ENCODE peak calls at places on chromosomes 13 and 19, in ten cellular contexts. G is T-helper 17 cell; A is stimulated activated CD4-positive, alpha-beta T cell treated with anti-CD3 and anti-CD28 coated beads, Interleukin-1b, Interleukin-23, amount 100 ng/mL, for 24 hours; Z is transverse colon; J is stimulated activated CD8-positive, alpha-beta memory T cell treated with anti-CD3 and anti-CD28 coated beads, Interleukin-4, amount 100 ng/mL, for 1 hour; Q is NAMALWA; P is endothelial cell of umbilical vein; S is A549; F is neuronal stem cell; H is stimulated activated naive B cell treated with anti-CD40 and anti-IgM and Interleukin-4, amounts not matched to agents 10 μg/mL and 1 μg/mL and 100 μg/mL, for 72 hours. T is an unnamed sample.

GRCh38 chr19:9498183-9498902 is at the start of gene ZNF560:
- DNase-seq in G (no peak), A (no peak), Z (no peak), J (no peak), Q (no peak), P (no peak), S (no peak), F (no peak), H (peak), T (no peak)

GRCh38 chr19:16936901-16937300 is 48.1 kb downstream of the F2RL3 start:
- DNase-seq in G (no peak), A (no peak), Z (no peak), J (no peak), Q (no peak), P (no peak), S (no peak), F (no peak), H (no peak), T (no peak)

GRCh38 chr19:55385749-55386514 is at the start of gene RPL28:
- DNase-seq in G (peak), A (peak), Z (peak), J (peak), Q (peak), P (peak), S (peak), F (peak), H (peak), T (peak)

GRCh38 chr19:8552810-8553209 is 24.4 kb downstream of the MYO1F start:
- DNase-seq in G (no peak), A (no peak), Z (no peak), J (no peak), Q (peak), P (no peak), S (peak), F (no peak), H (no peak), T (no peak)

GRCh38 chr19:50478901-50479715 is 2.5 kb upstream of the GARIN5A start:
- DNase-seq in G (no peak), A (no peak), Z (no peak), J (no peak), Q (peak), P (no peak), S (peak), F (no peak), H (no peak), T (no peak)

GRCh38 chr19:35528218-35529038 is at the start of gene SBSN:
- DNase-seq in G (no peak), A (no peak), Z (no peak), J (no peak), Q (no peak), P (no peak), S (no peak), F (no peak), H (no peak), T (no peak)

GRCh38 chr19:7806876-7807275 is 23.1 kb upstream of the EVI5L start:
- DNase-seq in G (no peak), A (no peak), Z (no peak), J (no peak), Q (no peak), P (no peak), S (no peak), F (no peak), H (no peak), T (no peak)

GRCh38 chr19:16078759-16079707 is 2.7 kb downstream of the TPM4 start:
- DNase-seq in G (peak), A (no peak), Z (peak), J (peak), Q (peak), P (peak), S (no peak), F (no peak), H (peak), T (no peak)

GRCh38 chr13:113405481-113406300 is 41.8 kb upstream of the GRTP1 start:
- DNase-seq in G (no peak), A (no peak), Z (no peak), J (no peak), Q (no peak), P (no peak), S (no peak), F (no peak), H (no peak), T (peak)

GRCh38 chr19:1624458-1624857 is 19.2 kb upstream of the UQCR11 start:
- DNase-seq in G (no peak), A (no peak), Z (peak), J (no peak), Q (peak), P (peak), S (peak), F (peak), H (no peak), T (peak)

GRCh38 chr19:34494601-34495000 is 13.0 kb downstream of the WTIP start:
- DNase-seq in G (no peak), A (no peak), Z (no peak), J (no peak), Q (no peak), P (no peak), S (no peak), F (no peak), H (no peak), T (no peak)

GRCh38 chr13:42001580-42001979 is 40.7 kb upstream of the VWA8 start:
- DNase-seq in G (no peak), A (no peak), Z (no peak), J (no peak), Q (no peak), P (no peak), S (no peak), F (no peak), H (no peak), T (peak)

GRCh38 chr13:75785130-75785529 is 149.0 kb downstream of the LMO7 start:
- DNase-seq in G (no peak), A (no peak), Z (no peak), J (no peak), Q (no peak), P (no peak), S (no peak), F (no peak), H (no peak), T (no peak)

GRCh38 chr13:29402168-29402621 is 193.3 kb downstream of the SLC7A1 start:
- DNase-seq in G (no peak), A (no peak), Z (no peak), J (no peak), Q (no peak), P (no peak), S (no peak), F (no peak), H (no peak), T (peak)

GRCh38 chr19:50198431-50199253 is 4.8 kb upstream of the MYH14 start:
- DNase-seq in G (no peak), A (no peak), Z (no peak), J (no peak), Q (no peak), P (no peak), S (no peak), F (no peak), H (no peak), T (no peak)

GRCh38 chr19:10514211-10515145 is 2.8 kb downstream of the S1PR5 start:
- DNase-seq in G (no peak), A (no peak), Z (no peak), J (no peak), Q (no peak), P (no peak), S (no peak), F (no peak), H (no peak), T (no peak)

GRCh38 chr19:13794388-13794751 is 873 bp upstream of the ZSWIM4 start:
- DNase-seq in G (no peak), A (no peak), Z (peak), J (no peak), Q (no peak), P (peak), S (no peak), F (no peak), H (no peak), T (no peak)